ENCODE peak calls at places on chromosomes 11 and 22, in five cellular contexts. S is CD8-positive, alpha-beta T cell; Z is AG10803; R is right lobe of liver; N is fibroblast of the aortic adventitia. F is an unnamed sample.

GRCh38 chr11:133078591-133079179 is 453.6 kb downstream of the OPCML start:
- DNase-seq in R (no peak), Z (peak; percentile 42), N (peak; percentile 14), S (no peak), F (peak; percentile 9)

GRCh38 chr22:24240381-24240780 is 4.5 kb downstream of the GGT5 start:
- DNase-seq in Z (no peak), R (no peak), S (no peak), N (peak; percentile 44), F (no peak)

GRCh38 chr11:106482920-106483761 is 405.7 kb downstream of the AASDHPPT start:
- DNase-seq in R (no peak), Z (peak; percentile 41), S (no peak), N (peak; percentile 57), F (peak; percentile 76)

GRCh38 chr11:105641433-105641832 is 31.6 kb downstream of the GRIA4 start:
- DNase-seq in Z (no peak), R (no peak), S (no peak), N (no peak), F (no peak)

GRCh38 chr11:119680899-119681370 is 48.1 kb downstream of the NECTIN1 start:
- DNase-seq in R (no peak), Z (peak; percentile 13), S (no peak), N (peak; percentile 46), F (no peak)

GRCh38 chr11:121895919-121896318 is 220.1 kb downstream of the BLID start:
- DNase-seq in S (no peak), N (peak; percentile 90), Z (peak; percentile 90), R (no peak), F (peak; percentile 43)

GRCh38 chr11:126404367-126404766 is 48.9 kb downstream of the ST3GAL4 start:
- DNase-seq in S (no peak), Z (no peak), R (no peak), N (no peak), F (no peak)

GRCh38 chr11:86938900-86939880 is 16.0 kb downstream of the FZD4 start:
- DNase-seq in Z (peak; percentile 51), R (no peak), N (peak; percentile 84), S (no peak), F (peak; percentile 77)

GRCh38 chr11:110250168-110250567 is 46.2 kb downstream of the RDX start:
- DNase-seq in R (no peak), N (no peak), Z (no peak), S (no peak), F (no peak)

GRCh38 chr11:615453-616319 is at the start of gene IRF7:
- DNase-seq in Z (peak; percentile 89), N (peak; percentile 87), S (peak; percentile 87), R (peak; percentile 97), F (peak; percentile 93)

GRCh38 chr11:60345489-60345888 is 18.4 kb downstream of the MS4A6E start:
- DNase-seq in Z (no peak), R (peak; percentile 55), S (no peak), N (no peak), F (no peak)

GRCh38 chr11:110131386-110132123 is 38.4 kb downstream of the ZC3H12C start:
- DNase-seq in Z (no peak), R (no peak), N (no peak), S (no peak), F (no peak)

GRCh38 chr11:76208438-76208828 is 2.1 kb upstream of the WNT11 start:
- DNase-seq in S (no peak), Z (no peak), N (no peak), R (no peak), F (no peak)

GRCh38 chr11:36512016-36512415 is 1.9 kb upstream of the TRAF6 start:
- DNase-seq in R (no peak), Z (no peak), S (no peak), N (no peak), F (no peak)

GRCh38 chr11:70471254-70471653 is 72.9 kb downstream of the CTTN start:
- DNase-seq in N (peak; percentile 18), S (no peak), R (no peak), Z (no peak), F (peak; percentile 15)

GRCh38 chr11:69447786-69448185 is 33.7 kb upstream of the LINC01488 start:
- DNase-seq in S (no peak), R (peak; percentile 3), Z (no peak), N (no peak), F (no peak)

GRCh38 chr22:45638834-45639746 is 32.5 kb upstream of the ATXN10 start:
- DNase-seq in N (peak; percentile 69), S (no peak), R (peak; percentile 40), Z (peak; percentile 54), F (peak; percentile 77)

GRCh38 chr11:73396985-73397384 is 20.8 kb downstream of the RELT start:
- DNase-seq in Z (no peak), R (no peak), S (no peak), N (no peak), F (no peak)

GRCh38 chr11:102476069-102476468 is 23.5 kb upstream of the TMEM123 start:
- DNase-seq in R (no peak), Z (peak; percentile 28), N (peak; percentile 73), S (no peak), F (peak; percentile 34)

GRCh38 chr11:2774173-2775082 is 74.6 kb upstream of the KCNQ1OT1 start:
- DNase-seq in S (no peak), N (no peak), R (peak; percentile 6), Z (no peak), F (no peak)

GRCh38 chr11:130601141-130601540 is 152.7 kb downstream of the ADAMTS15 start:
- DNase-seq in S (no peak), Z (peak; percentile 82), R (no peak), N (peak; percentile 76), F (peak; percentile 86)

GRCh38 chr22:33129621-33130020 is 71.4 kb upstream of the SYN3 start:
- DNase-seq in N (no peak), Z (no peak), R (no peak), S (no peak), F (no peak)

GRCh38 chr22:42814616-42815015 is 42.5 kb downstream of the ARFGAP3 start:
- DNase-seq in S (no peak), R (no peak), Z (no peak), N (no peak), F (no peak)
- TF ChIP-seq CTCF in S (no peak), R (no peak), Z (no peak), N (no peak), F (no peak)

DNA sequence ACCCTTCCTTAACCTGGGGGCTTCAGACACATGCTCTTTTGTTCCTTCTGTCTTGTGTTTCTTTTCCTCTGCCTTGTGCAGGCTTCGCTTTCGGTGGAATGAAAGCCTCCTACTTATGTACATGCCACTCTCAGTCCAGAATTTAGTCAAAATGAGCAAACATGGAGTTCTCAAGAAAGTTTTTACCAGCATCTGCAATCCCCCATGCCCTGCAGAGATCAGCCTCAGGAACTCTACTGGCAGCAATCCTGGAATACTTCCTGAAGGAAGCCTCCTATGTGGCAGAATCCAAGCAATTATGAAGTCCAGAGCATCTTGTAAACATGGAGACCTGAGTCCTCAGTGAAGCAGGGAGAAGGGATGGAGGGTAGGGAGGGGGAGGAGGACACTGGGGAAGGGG is 58.5 kb downstream of the TENM4 start:
- DNase-seq in S (no peak), N (no peak), Z (no peak), R (no peak), F (no peak)
- H3K4me3 ChIP-seq in S (no peak overlapping the region), N (no peak overlapping the region), Z (no peak overlapping the region), R (no peak overlapping the region), F (no peak overlapping the region)

GRCh38 chr22:20604776-20605221 is 97.4 kb downstream of the MED15 start:
- DNase-seq in N (no peak), Z (no peak), S (no peak), R (no peak), F (no peak)

GRCh38 chr22:20605328-20605727 is 97.9 kb downstream of the MED15 start:
- DNase-seq in Z (no peak), R (no peak), N (no peak), S (no peak), F (no peak)

GRCh38 chr22:20606784-20607128 is 99.3 kb downstream of the MED15 start:
- DNase-seq in R (no peak), N (no peak), Z (no peak), S (no peak), F (no peak)

GRCh38 chr22:20607157-20607907 is 99.9 kb downstream of the MED15 start:
- DNase-seq in S (no peak), Z (no peak), R (no peak), N (no peak), F (no peak)

GRCh38 chr22:20606041-20606783 is 98.8 kb downstream of the MED15 start:
- DNase-seq in S (peak; percentile 70), N (peak; percentile 59), Z (peak; percentile 48), R (peak; percentile 84), F (peak; percentile 66)
- TF ChIP-seq CTCF in S (peak; percentile 71), N (peak; percentile 71), Z (peak; percentile 69), R (peak; percentile 74), F (peak; percentile 78)

DNA sequence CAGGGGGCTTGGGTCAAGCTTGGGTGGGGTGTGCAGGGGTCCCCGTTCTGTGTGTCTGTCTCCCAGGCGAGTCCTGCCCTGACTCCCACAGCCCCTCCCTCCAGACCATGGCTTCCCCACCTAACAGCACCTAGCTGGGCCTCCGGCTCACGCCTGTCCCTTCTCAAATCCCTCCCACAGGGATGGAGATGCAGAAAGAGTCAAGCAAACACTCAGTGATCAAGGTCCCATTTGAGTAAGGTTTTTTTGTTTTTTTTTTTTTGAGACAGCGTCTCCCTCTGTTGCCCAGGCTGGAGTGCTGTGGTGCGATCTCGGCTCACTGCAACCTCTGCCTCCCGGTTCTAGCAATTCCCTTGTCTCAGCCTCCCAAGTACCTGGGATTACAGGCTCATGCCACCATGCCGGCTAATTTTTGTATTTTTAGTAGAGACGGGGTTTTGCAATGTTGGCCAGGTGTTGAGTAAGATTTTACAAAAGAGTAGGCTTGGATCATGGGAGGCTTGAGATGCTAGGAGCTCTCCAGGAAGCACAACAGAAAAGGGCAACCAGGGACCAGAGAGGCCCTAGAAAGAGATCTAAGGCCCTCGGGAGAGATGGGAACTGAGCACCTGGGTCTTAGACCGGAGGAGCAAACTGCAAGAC is 5.7 kb downstream of the APOBEC3D start:
- DNase-seq in S (no peak), Z (no peak), N (no peak), R (no peak), F (no peak)
- H3K4me3 ChIP-seq in S (no peak overlapping the region), Z (no peak overlapping the region), N (no peak overlapping the region), R (no peak overlapping the region), F (no peak overlapping the region)

DNA sequence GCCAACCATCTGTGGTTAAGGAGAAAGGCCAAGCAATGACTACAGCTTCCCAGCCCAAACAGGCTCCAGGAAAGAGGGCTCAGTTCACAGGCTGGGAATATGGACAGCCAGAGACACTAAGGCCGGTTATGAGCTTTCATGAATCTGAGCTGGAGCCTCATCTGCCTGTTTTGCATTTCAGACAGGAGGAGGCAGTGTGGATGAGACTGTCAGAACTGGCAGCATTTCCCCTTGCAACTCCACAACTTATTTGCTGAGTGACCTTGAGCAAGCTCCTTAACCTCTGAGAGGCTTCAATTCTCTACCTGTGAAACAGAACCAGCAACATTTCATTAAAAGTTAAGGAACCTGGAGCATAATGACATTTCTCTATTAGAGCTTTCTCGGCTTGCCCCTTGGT is 264.0 kb downstream of the ETS1 start:
- DNase-seq in S (peak; percentile 13), Z (peak; percentile 43), N (peak; percentile 37), R (no peak), F (peak; percentile 45)
- TF ChIP-seq CTCF in S (peak; percentile 37), Z (peak; percentile 59), N (peak; percentile 40), R (peak; percentile 12), F (peak; percentile 55)

F was measured in fibroblast of villous mesenchyme.